ENCODE peak calls at places on chromosomes 1 and 21, in four cellular contexts. One of them, this sample, is unnamed.

GRCh38 chr1:161096514-161096913 is 1.6 kb upstream of the KLHDC9 start:
- DNase-seq in IMR-90: peak; percentile 54
- DNase-seq in H1: no peak
- DNase-seq in trophoblast cell: peak; percentile 72
- DNase-seq in this sample: no peak

GRCh38 chr1:213550804-213551203 is 437.0 kb upstream of the PROX1 start:
- DNase-seq in IMR-90: no peak
- DNase-seq in H1: no peak
- DNase-seq in trophoblast cell: no peak
- DNase-seq in this sample: no peak

GRCh38 chr1:100530901-100531487 is 6.9 kb upstream of the GPR88 start:
- DNase-seq in IMR-90: peak; percentile 83
- DNase-seq in H1: no peak
- DNase-seq in trophoblast cell: no peak
- DNase-seq in this sample: no peak

GRCh38 chr1:216390956-216391355 is 32.3 kb downstream of the USH2A start:
- DNase-seq in IMR-90: no peak
- DNase-seq in H1: no peak
- DNase-seq in trophoblast cell: no peak
- DNase-seq in this sample: no peak

GRCh38 chr1:203039609-203040517 is 13.6 kb downstream of the PPFIA4 start:
- DNase-seq in IMR-90: no peak
- DNase-seq in H1: no peak
- DNase-seq in trophoblast cell: peak; percentile 98
- DNase-seq in this sample: peak; percentile 93

GRCh38 chr1:15008783-15009709 is 144.5 kb upstream of the TMEM51 start:
- DNase-seq in IMR-90: peak; percentile 64
- DNase-seq in H1: no peak
- DNase-seq in trophoblast cell: no peak
- DNase-seq in this sample: no peak

GRCh38 chr1:93601686-93602085 is 80.0 kb downstream of the BCAR3 start:
- DNase-seq in IMR-90: no peak
- DNase-seq in H1: no peak
- DNase-seq in trophoblast cell: no peak
- DNase-seq in this sample: no peak

GRCh38 chr21:16583567-16583966 is 853.8 kb downstream of the USP25 start:
- DNase-seq in IMR-90: no peak
- DNase-seq in H1: no peak
- DNase-seq in trophoblast cell: no peak
- DNase-seq in this sample: no peak

GRCh38 chr1:5725855-5726585 is 266.2 kb downstream of the NPHP4 start:
- DNase-seq in IMR-90: no peak
- DNase-seq in H1: no peak
- DNase-seq in trophoblast cell: no peak
- DNase-seq in this sample: no peak

GRCh38 chr1:202245391-202245790 is 51.8 kb downstream of the LGR6 start:
- DNase-seq in IMR-90: no peak
- DNase-seq in H1: no peak
- DNase-seq in trophoblast cell: no peak
- DNase-seq in this sample: no peak

GRCh38 chr1:93681549-93682412 is at the start of gene BCAR3:
- DNase-seq in IMR-90: peak; percentile 73
- DNase-seq in H1: peak; percentile 38
- DNase-seq in trophoblast cell: peak; percentile 42
- DNase-seq in this sample: peak; percentile 91

GRCh38 chr1:154993572-154994268 is at the start of gene LENEP:
- DNase-seq in IMR-90: no peak
- DNase-seq in H1: no peak
- DNase-seq in trophoblast cell: no peak
- DNase-seq in this sample: no peak

GRCh38 chr1:46409063-46409372 is 14.9 kb downstream of the FAAH start:
- DNase-seq in IMR-90: no peak
- DNase-seq in H1: no peak
- DNase-seq in trophoblast cell: no peak
- DNase-seq in this sample: no peak

GRCh38 chr1:156655904-156656516 is 14.1 kb downstream of the BCAN start:
- DNase-seq in IMR-90: no peak
- DNase-seq in H1: no peak
- DNase-seq in trophoblast cell: no peak
- DNase-seq in this sample: no peak

GRCh38 chr1:156656779-156657160 is 14.9 kb downstream of the BCAN start:
- DNase-seq in IMR-90: no peak
- DNase-seq in H1: no peak
- DNase-seq in trophoblast cell: no peak
- DNase-seq in this sample: no peak

GRCh38 chr1:156658496-156658895 is 16.6 kb downstream of the BCAN start:
- DNase-seq in IMR-90: no peak
- DNase-seq in H1: no peak
- DNase-seq in trophoblast cell: no peak
- DNase-seq in this sample: no peak

GRCh38 chr1:156657971-156658319 is 16.0 kb downstream of the BCAN start:
- DNase-seq in IMR-90: no peak
- DNase-seq in H1: no peak
- DNase-seq in trophoblast cell: no peak
- DNase-seq in this sample: no peak

DNA sequence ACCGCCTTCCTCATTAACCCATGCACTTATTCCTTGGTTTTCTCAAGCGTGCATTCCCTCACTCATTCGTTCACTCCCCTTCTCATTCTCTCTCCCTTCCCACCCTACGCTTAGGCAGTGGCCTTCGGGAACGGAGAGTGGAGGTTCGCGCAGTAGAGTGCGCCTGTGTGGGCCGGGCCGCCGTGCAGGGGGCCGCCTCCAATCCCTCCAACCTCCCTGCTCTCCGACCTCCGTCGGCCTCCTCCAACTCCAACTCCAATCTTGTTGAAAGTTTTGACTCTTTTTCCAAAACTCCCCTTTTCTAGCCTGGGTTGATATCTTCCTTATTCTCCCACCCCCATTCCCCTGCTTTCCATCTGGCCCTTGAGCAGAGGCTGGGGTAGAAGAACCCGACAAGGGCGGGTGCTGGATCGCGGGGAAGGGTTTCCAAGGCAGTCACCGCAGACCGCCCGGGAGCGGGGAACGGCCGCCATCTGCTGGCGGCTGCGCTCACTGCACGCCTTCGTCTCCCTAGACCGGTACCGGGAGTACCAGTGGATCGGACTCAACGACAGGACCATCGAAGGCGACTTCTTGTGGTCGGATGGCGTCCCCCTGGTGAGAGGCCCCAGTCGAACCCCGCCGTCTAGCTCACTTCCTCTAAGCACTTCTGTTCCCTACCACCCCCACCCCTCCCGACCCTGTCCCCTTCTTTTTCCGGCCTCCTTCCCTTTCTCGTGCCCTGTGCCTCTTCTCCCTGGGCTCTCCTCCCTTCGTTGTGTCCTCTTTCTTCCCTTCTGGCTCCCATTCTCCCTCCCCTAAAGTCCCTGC is 15.4 kb downstream of the BCAN start:
- DNase-seq in IMR-90: peak; percentile 46
- DNase-seq in H1: no peak
- DNase-seq in trophoblast cell: peak; percentile 64
- DNase-seq in this sample: peak; percentile 72
- H2AK5ac ChIP-seq in IMR-90: no peak overlapping the region
- H2AK5ac ChIP-seq in H1: no peak overlapping the region
- H2AK5ac ChIP-seq in trophoblast cell: no peak overlapping the region
- H2AK5ac ChIP-seq in this sample: no peak overlapping the region

GRCh38 chr1:41484881-41485280 is 398 bp upstream of the EDN2 start:
- DNase-seq in IMR-90: no peak
- DNase-seq in H1: no peak
- DNase-seq in trophoblast cell: no peak
- DNase-seq in this sample: no peak

GRCh38 chr1:41486053-41486891 is 1.8 kb upstream of the EDN2 start:
- DNase-seq in IMR-90: peak; percentile 59
- DNase-seq in H1: peak; percentile 60
- DNase-seq in trophoblast cell: peak; percentile 84
- DNase-seq in this sample: peak; percentile 95

GRCh38 chr1:41483960-41484844 is at the start of gene EDN2:
- DNase-seq in IMR-90: no peak
- DNase-seq in H1: no peak
- DNase-seq in trophoblast cell: no peak
- DNase-seq in this sample: peak; percentile 52

GRCh38 chr1:41486892-41487728 is 2.6 kb upstream of the EDN2 start:
- DNase-seq in IMR-90: peak; percentile 59
- DNase-seq in H1: no peak
- DNase-seq in trophoblast cell: no peak
- DNase-seq in this sample: peak; percentile 53

GRCh38 chr1:41485605-41486004 is 1.1 kb upstream of the EDN2 start:
- DNase-seq in IMR-90: peak; percentile 79
- DNase-seq in H1: no peak
- DNase-seq in trophoblast cell: peak; percentile 52
- DNase-seq in this sample: peak; percentile 98
- H2AK5ac ChIP-seq in IMR-90: peak overlapping the region; percentile 84
- H2AK5ac ChIP-seq in H1: peak overlapping the region; percentile 86
- H2AK5ac ChIP-seq in trophoblast cell: peak overlapping the region; percentile 94
- H2AK5ac ChIP-seq in this sample: no peak overlapping the region

GRCh38 chr1:156816561-156817328 is at the start of gene SH2D2A:
- DNase-seq in IMR-90: peak; percentile 41
- DNase-seq in H1: no peak
- DNase-seq in trophoblast cell: peak; percentile 8
- DNase-seq in this sample: peak; percentile 56
- H2AK5ac ChIP-seq in IMR-90: peak within 1 kb of the TSS; percentile 12
- H2AK5ac ChIP-seq in H1: no peak within 1 kb of the TSS
- H2AK5ac ChIP-seq in trophoblast cell: no peak within 1 kb of the TSS
- H2AK5ac ChIP-seq in this sample: no peak within 1 kb of the TSS

DNA sequence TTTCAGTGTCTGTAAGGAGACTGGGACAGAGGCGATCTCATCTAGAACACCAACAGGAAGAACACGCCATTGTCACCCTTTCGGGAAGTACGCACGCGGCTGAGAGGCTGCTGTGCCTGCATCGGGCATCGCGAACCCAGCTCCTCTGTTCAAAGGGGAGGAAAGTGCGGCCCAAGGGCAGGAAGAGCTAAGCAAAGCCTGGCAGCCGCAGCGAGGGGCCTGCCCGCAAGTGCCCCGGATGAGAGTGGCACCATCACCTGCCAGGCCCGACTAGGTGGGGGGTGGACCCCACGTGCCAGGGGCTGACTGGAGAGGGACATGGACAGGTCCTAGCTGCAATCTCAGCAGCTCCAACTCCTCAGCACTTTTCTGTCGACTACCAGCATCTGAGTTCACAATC is 7.5 kb downstream of the TPRG1L start:
- DNase-seq in IMR-90: no peak
- DNase-seq in H1: no peak
- DNase-seq in trophoblast cell: no peak
- DNase-seq in this sample: no peak
- H2AK5ac ChIP-seq in IMR-90: no peak overlapping the region
- H2AK5ac ChIP-seq in H1: no peak overlapping the region
- H2AK5ac ChIP-seq in trophoblast cell: no peak overlapping the region
- H2AK5ac ChIP-seq in this sample: no peak overlapping the region

GRCh38 chr1:201053155-201053860 is 29.8 kb upstream of the KIF21B start:
- DNase-seq in IMR-90: no peak
- DNase-seq in H1: no peak
- DNase-seq in trophoblast cell: no peak
- DNase-seq in this sample: peak; percentile 16
- H2AK5ac ChIP-seq in IMR-90: no peak overlapping the region
- H2AK5ac ChIP-seq in H1: no peak overlapping the region
- H2AK5ac ChIP-seq in trophoblast cell: no peak overlapping the region
- H2AK5ac ChIP-seq in this sample: no peak overlapping the region

DNA sequence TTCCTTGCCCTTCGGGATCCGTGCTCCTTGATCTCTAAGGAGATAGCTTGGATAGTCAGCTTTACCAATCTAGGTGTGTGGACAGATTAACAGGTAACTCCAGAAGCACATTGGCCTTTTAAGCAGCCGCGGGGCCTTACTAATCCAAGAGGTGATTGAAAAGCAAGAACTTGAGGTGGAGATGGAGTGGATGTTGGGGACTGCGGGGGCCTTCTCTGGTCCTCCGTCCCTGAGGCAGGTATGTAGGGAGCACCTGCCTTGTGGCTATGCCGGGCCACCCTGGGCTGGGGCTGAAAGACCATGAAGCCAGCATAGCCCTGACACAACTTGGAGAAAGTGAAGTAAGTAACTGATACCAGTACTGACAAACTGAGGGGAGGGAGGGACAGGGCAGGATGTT is 10.6 kb downstream of the SOX13 start:
- DNase-seq in IMR-90: no peak
- DNase-seq in H1: no peak
- DNase-seq in trophoblast cell: no peak
- DNase-seq in this sample: no peak
- H2AK5ac ChIP-seq in IMR-90: no peak overlapping the region
- H2AK5ac ChIP-seq in H1: peak overlapping the region; percentile 70
- H2AK5ac ChIP-seq in trophoblast cell: no peak overlapping the region
- H2AK5ac ChIP-seq in this sample: no peak overlapping the region

GRCh38 chr1:243945727-243946126 is 95.7 kb upstream of the AKT3 start:
- DNase-seq in IMR-90: no peak
- DNase-seq in H1: no peak
- DNase-seq in trophoblast cell: no peak
- DNase-seq in this sample: no peak
- H2AK5ac ChIP-seq in IMR-90: no peak overlapping the region
- H2AK5ac ChIP-seq in H1: no peak overlapping the region
- H2AK5ac ChIP-seq in trophoblast cell: no peak overlapping the region
- H2AK5ac ChIP-seq in this sample: no peak overlapping the region

GRCh38 chr1:48493970-48494769 is 22.2 kb upstream of the SPATA6 start:
- DNase-seq in IMR-90: peak; percentile 94
- DNase-seq in H1: no peak
- DNase-seq in trophoblast cell: no peak
- DNase-seq in this sample: peak; percentile 19

GRCh38 chr1:48498096-48498791 is 26.2 kb upstream of the SPATA6 start:
- DNase-seq in IMR-90: peak; percentile 70
- DNase-seq in H1: peak; percentile 58
- DNase-seq in trophoblast cell: peak; percentile 72
- DNase-seq in this sample: peak; percentile 89

GRCh38 chr1:48495166-48495565 is 23.2 kb upstream of the SPATA6 start:
- DNase-seq in IMR-90: no peak
- DNase-seq in H1: no peak
- DNase-seq in trophoblast cell: no peak
- DNase-seq in this sample: no peak

GRCh38 chr1:48493031-48493430 is 21.0 kb upstream of the SPATA6 start:
- DNase-seq in IMR-90: peak; percentile 50
- DNase-seq in H1: no peak
- DNase-seq in trophoblast cell: no peak
- DNase-seq in this sample: no peak

GRCh38 chr1:48495911-48496310 is 23.9 kb upstream of the SPATA6 start:
- DNase-seq in IMR-90: no peak
- DNase-seq in H1: no peak
- DNase-seq in trophoblast cell: no peak
- DNase-seq in this sample: no peak
- H2AK5ac ChIP-seq in IMR-90: no peak overlapping the region
- H2AK5ac ChIP-seq in H1: no peak overlapping the region
- H2AK5ac ChIP-seq in trophoblast cell: no peak overlapping the region
- H2AK5ac ChIP-seq in this sample: no peak overlapping the region

DNA sequence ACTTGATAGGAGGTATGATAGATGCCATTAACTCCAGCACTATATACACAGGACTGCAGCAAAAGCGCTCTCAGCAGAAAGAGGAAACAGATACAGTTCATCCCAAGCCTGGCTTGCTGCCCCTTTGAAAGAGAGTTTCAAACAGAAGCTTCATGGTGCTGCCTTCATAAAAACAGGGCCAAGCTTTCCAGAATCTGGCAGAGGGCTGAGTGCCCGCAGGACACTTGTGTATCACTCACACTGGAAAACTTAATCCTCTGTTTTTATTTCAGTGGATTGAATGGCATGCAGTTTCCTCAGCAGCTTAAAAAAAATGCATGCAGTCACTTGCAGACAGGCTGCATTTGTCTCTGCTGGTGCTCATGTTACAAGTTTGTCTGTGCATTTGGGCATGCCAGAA is 40.4 kb downstream of the KCNJ15 start:
- DNase-seq in IMR-90: peak; percentile 78
- DNase-seq in H1: no peak
- DNase-seq in trophoblast cell: peak; percentile 85
- DNase-seq in this sample: no peak
- H2AK5ac ChIP-seq in IMR-90: peak overlapping the region; percentile 98
- H2AK5ac ChIP-seq in H1: no peak overlapping the region
- H2AK5ac ChIP-seq in trophoblast cell: no peak overlapping the region
- H2AK5ac ChIP-seq in this sample: no peak overlapping the region

This sample was measured in mesendoderm.